ENCODE peak calls at places on chromosomes 1 and 21, in six cellular contexts. J is WERI-Rb-1, A is glutamatergic neuron, Y is fibroblast of pulmonary artery, N is nephron progenitor cell, M is HFF-Myc. H is an unnamed sample.

GRCh38 chr1:36248250-36248894 is 24.1 kb downstream of the THRAP3 start:
- DNase-seq in J (no peak), A (no peak), Y (peak; percentile 94), N (no peak), M (peak; percentile 60), H (peak; percentile 50)

GRCh38 chr1:14996133-14997050 is 157.2 kb upstream of the TMEM51 start:
- DNase-seq in J (no peak), A (peak; percentile 28), Y (peak; percentile 18), N (peak; percentile 39), M (peak; percentile 51), H (no peak)

GRCh38 chr1:182765416-182765815 is 24.2 kb upstream of the NPL start:
- DNase-seq in J (no peak), A (no peak), Y (no peak), N (no peak), M (no peak), H (no peak)

GRCh38 chr1:109812691-109813393 is 49.1 kb upstream of the EPS8L3 start:
- DNase-seq in J (no peak), A (no peak), Y (no peak), N (no peak), M (no peak), H (no peak)

GRCh38 chr1:202154766-202155477 is 5.5 kb downstream of the PTPN7 start:
- DNase-seq in J (peak; percentile 97), A (peak; percentile 60), Y (peak; percentile 76), N (peak; percentile 67), M (peak; percentile 38), H (peak; percentile 18)

GRCh38 chr1:8055973-8056372 is 29.9 kb upstream of the ERRFI1 start:
- DNase-seq in J (no peak), A (no peak), Y (peak; percentile 83), N (no peak), M (no peak), H (peak; percentile 46)

GRCh38 chr1:75908717-75909152 is 23.5 kb downstream of the ASB17 start:
- DNase-seq in J (peak; percentile 55), A (peak; percentile 23), Y (peak; percentile 71), N (peak; percentile 15), M (peak; percentile 25), H (peak; percentile 38)

GRCh38 chr1:37858931-37859506 is 373 bp downstream of the MTF1 start:
- DNase-seq in J (no peak), A (no peak), Y (peak; percentile 36), N (no peak), M (no peak), H (no peak)

GRCh38 chr1:94690033-94690712 is 130.0 kb upstream of the SLC44A3 start:
- DNase-seq in J (no peak), A (no peak), Y (peak; percentile 36), N (no peak), M (no peak), H (peak; percentile 93)

GRCh38 chr1:40030528-40031135 is 9.9 kb upstream of the CAP1 start:
- DNase-seq in J (no peak), A (no peak), Y (peak; percentile 59), N (no peak), M (no peak), H (no peak)

GRCh38 chr21:41952568-41953248 is 1.1 kb downstream of the C2CD2 start:
- DNase-seq in J (peak; percentile 41), A (no peak), Y (no peak), N (peak; percentile 23), M (no peak), H (no peak)

GRCh38 chr1:72281637-72282270 is 585 bp downstream of the NEGR1 start:
- DNase-seq in J (peak; percentile 18), A (no peak), Y (no peak), N (no peak), M (no peak), H (no peak)

GRCh38 chr1:220825819-220826551 is 39.3 kb downstream of the MTARC1 start:
- DNase-seq in J (peak; percentile 31), A (no peak), Y (peak; percentile 47), N (no peak), M (no peak), H (no peak)

GRCh38 chr21:15706686-15707085 is 23.1 kb upstream of the USP25 start:
- DNase-seq in J (no peak), A (no peak), Y (peak; percentile 99), N (no peak), M (peak; percentile 91), H (peak; percentile 97)

GRCh38 chr1:106680922-106681321 is 375.6 kb upstream of the PRMT6 start:
- DNase-seq in J (no peak), A (no peak), Y (no peak), N (no peak), M (no peak), H (no peak)

GRCh38 chr1:54813479-54814147 is 12.5 kb upstream of the TTC22 start:
- DNase-seq in J (no peak), A (no peak), Y (no peak), N (no peak), M (no peak), H (no peak)

GRCh38 chr21:41892726-41893125 is 13.6 kb upstream of the PRDM15 start:
- DNase-seq in J (no peak), A (no peak), Y (no peak), N (no peak), M (no peak), H (no peak)

GRCh38 chr1:179369751-179370341 is 4.1 kb downstream of the AXDND1 start:
- DNase-seq in J (peak; percentile 37), A (no peak), Y (peak; percentile 84), N (peak; percentile 33), M (peak; percentile 57), H (peak; percentile 65)

GRCh38 chr1:179366093-179366800 is 476 bp downstream of the AXDND1 start:
- DNase-seq in J (no peak), A (no peak), Y (peak; percentile 11), N (no peak), M (no peak), H (no peak)

DNA sequence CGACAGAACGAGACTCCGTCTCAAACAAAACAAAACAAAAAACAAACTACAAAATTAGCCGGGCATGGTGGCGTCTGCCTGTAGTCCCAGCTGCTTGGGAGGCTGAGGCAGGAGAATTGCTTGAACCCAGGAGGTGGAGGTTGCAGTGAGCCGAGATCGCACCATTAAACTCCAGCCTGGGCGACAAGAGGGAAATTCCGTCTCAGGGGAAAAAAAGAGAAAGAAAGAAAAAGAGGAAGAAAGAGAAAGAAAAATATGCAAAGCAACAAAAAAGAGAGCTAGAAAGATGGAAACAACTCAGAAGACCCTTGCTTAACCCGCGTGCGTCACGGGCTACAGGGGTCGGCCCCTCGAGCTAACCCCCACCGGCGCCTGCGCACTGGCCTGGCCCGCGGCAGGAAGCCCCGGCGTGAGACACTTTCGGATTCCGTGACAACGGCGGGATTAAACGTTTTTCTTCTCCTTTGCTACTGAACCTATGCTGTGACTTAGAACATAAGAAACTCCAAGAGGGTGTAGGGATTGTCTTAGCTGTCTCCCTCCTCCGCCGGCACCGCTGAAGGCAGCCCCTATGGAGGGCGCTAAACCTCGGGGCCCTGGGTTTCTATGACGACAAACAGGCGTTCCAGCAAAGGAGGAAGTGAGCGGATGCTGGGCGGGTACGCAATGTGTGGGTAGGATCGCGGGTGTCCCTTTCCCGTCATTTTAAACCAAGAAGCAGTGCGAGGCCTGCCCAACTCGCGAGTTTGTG is at the start of gene AXDND1:
- DNase-seq in J (peak; percentile 88), A (peak; percentile 86), Y (peak; percentile 90), N (peak; percentile 80), M (peak; percentile 46), H (peak; percentile 40)
- TF ChIP-seq CTCF in J (no peak), A (no peak), Y (no peak), N (no peak), M (no peak), H (no peak)

GRCh38 chr1:169133801-169134558 is 27.5 kb downstream of the ATP1B1 start:
- DNase-seq in J (no peak), A (no peak), Y (peak; percentile 44), N (no peak), M (no peak), H (no peak)
- TF ChIP-seq CTCF in J (no peak), A (no peak), Y (peak; percentile 30), N (no peak), M (no peak), H (peak; percentile 6)

DNA sequence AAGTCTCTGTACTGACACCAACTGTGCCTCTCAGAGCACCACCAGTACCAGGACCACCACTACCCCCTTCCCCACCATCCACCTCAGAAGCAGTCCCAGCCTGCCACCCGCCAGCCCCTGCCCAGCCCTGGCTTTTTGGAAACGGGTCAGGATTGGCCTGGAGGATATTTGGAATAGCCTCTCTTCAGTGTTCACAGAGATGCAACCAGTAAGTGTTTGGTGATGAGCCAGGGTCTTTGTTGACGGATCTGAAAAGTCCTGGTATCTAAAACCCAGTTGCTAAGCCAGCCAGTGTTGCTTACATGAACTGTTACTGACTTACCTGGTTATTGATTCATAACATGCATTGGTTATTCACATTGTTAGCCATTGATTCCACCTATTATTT is 1.1 kb downstream of the C1orf56 start:
- DNase-seq in J (no peak), A (no peak), Y (no peak), N (no peak), M (no peak), H (no peak)
- TF ChIP-seq CTCF in J (no peak), A (no peak), Y (no peak), N (peak; percentile 11), M (no peak), H (no peak)

GRCh38 chr1:50369830-50370229 is 53.4 kb downstream of the DMRTA2 start:
- DNase-seq in J (peak; percentile 32), A (no peak), Y (peak; percentile 6), N (no peak), M (no peak), H (no peak)
- TF ChIP-seq CTCF in J (peak; percentile 71), A (no peak), Y (peak; percentile 22), N (no peak), M (no peak), H (no peak)

DNA sequence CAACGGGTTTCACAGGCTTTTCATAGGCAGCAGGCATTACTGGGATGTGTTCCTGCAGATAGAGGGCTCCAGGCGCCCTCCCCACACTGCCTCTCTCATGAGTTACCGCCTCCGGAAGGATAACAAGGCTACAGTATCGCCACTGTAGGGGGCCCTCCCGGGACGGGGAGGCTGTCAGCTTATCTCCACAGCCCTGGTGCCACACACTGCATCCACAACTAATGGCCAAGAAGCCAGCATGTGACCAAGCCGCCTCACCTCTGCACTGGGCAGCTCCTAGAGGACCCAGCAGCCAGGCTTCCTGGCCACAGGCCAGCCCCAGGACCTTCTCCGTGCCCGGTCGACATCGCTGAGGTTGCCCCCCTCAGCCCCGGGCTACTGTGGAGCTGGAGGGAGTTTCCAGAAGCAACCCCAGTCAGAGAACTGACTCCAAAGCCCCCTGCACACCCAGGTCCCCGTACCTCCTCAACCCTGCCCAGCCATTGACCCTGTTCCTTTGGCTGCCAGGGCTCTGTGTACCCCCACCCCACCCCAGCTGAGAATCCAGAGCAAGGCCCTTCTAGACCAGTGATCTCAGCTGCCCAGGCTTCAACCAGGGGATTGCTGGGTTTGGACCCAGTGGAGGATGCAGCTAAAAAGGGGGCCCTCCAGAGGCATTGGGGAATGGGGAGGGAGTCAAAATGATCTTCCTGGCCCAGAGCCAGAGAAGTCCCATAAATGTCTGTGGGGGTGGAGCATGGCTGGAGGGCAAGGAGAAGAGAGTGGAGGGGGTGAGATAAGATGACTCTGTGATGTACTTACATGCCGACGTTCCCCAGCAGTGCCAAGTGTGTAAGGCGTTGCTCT is 45.0 kb downstream of the NEK2 start:
- DNase-seq in J (peak; percentile 62), A (no peak), Y (no peak), N (no peak), M (no peak), H (no peak)
- TF ChIP-seq CTCF in J (no peak), A (no peak), Y (peak; percentile 22), N (no peak), M (no peak), H (peak; percentile 18)

GRCh38 chr1:25913166-25913565 is 6.9 kb upstream of the STMN1 start:
- DNase-seq in J (no peak), A (no peak), Y (no peak), N (no peak), M (no peak), H (no peak)
- TF ChIP-seq CTCF in J (no peak), A (no peak), Y (no peak), N (no peak), M (no peak), H (no peak)

GRCh38 chr1:160061376-160062100 is 8.4 kb downstream of the KCNJ10 start:
- DNase-seq in J (no peak), A (no peak), Y (no peak), N (no peak), M (no peak), H (no peak)
- TF ChIP-seq CTCF in J (no peak), A (no peak), Y (no peak), N (no peak), M (no peak), H (no peak)